ENCODE peak calls at places on chromosomes 7 and 10, in six cellular contexts. M, O, G, K, F and E are unnamed samples.
A peak's percentile ranks its signal among the peaks of the same experiment; 100 is the strongest.

GRCh38 chr7:79407351-79407750 is 46.1 kb downstream of the MAGI2 start:
- DNase-seq in K (no peak), M (no peak), O (no peak), G (no peak), F (no peak), E (no peak)

GRCh38 chr7:36986429-36987362 is 262.4 kb upstream of the AOAH start:
- DNase-seq in F (peak; percentile 51), K (peak; percentile 87), O (peak; percentile 54), M (peak; percentile 61), G (no peak), E (peak; percentile 69)

GRCh38 chr7:55964802-55965470 is 551 bp downstream of the NIPSNAP2 start:
- DNase-seq in F (peak; percentile 58), M (peak; percentile 72), O (peak; percentile 69), G (peak; percentile 46), K (peak; percentile 92), E (peak; percentile 64)

GRCh38 chr7:92973964-92974363 is 137.6 kb upstream of the CDK6 start:
- DNase-seq in M (peak; percentile 20), F (no peak), O (peak; percentile 78), G (no peak), K (peak; percentile 42), E (no peak)

GRCh38 chr10:17742918-17743317 is 9.1 kb upstream of the TMEM236 start:
- DNase-seq in G (no peak), M (peak; percentile 58), K (peak; percentile 69), O (peak; percentile 67), F (no peak), E (peak; percentile 43)

GRCh38 chr10:17025444-17026295 is 103.9 kb downstream of the CUBN start:
- DNase-seq in F (peak; percentile 32), K (peak; percentile 86), O (peak; percentile 96), M (peak; percentile 99), G (peak; percentile 27), E (no peak)

GRCh38 chr10:131161087-131161486 is 150.4 kb downstream of the TCERG1L start:
- DNase-seq in O (no peak), K (no peak), G (no peak), F (no peak), M (no peak), E (no peak)

GRCh38 chr10:27742926-27743735 is 2.5 kb downstream of the MKX start:
- DNase-seq in G (no peak), O (peak; percentile 59), M (peak; percentile 47), F (no peak), K (peak; percentile 36), E (no peak)

GRCh38 chr7:749121-749520 is 22.0 kb upstream of the PRKAR1B start:
- DNase-seq in M (no peak), G (no peak), O (no peak), K (no peak), F (no peak), E (no peak)

GRCh38 chr10:15167411-15168295 is 840 bp downstream of the NMT2 start:
- DNase-seq in F (peak; percentile 43), G (no peak), M (peak; percentile 65), K (peak; percentile 72), O (peak; percentile 67), E (peak; percentile 36)

GRCh38 chr7:122082670-122083069 is 61.4 kb downstream of the AASS start:
- DNase-seq in F (no peak), K (no peak), O (no peak), G (no peak), M (no peak), E (no peak)

GRCh38 chr7:17545348-17545747 is 246.9 kb downstream of the AHR start:
- DNase-seq in F (no peak), M (peak; percentile 58), O (no peak), G (no peak), K (no peak), E (no peak)

GRCh38 chr7:1678070-1678543 is 8.0 kb downstream of the ELFN1 start:
- DNase-seq in O (no peak), G (no peak), M (no peak), K (peak; percentile 5), F (no peak), E (no peak)

GRCh38 chr7:25967278-25968204 is 184.5 kb upstream of the NFE2L3 start:
- DNase-seq in F (no peak), M (no peak), G (no peak), K (no peak), O (no peak), E (no peak)

GRCh38 chr7:135923700-135924261 is 53.4 kb downstream of the MTPN start:
- DNase-seq in O (peak; percentile 88), M (peak; percentile 95), G (peak; percentile 72), F (no peak), K (peak; percentile 92), E (no peak)

GRCh38 chr10:73647875-73648228 is 6.6 kb upstream of the MYOZ1 start:
- DNase-seq in O (no peak), K (no peak), G (no peak), F (no peak), M (no peak), E (no peak)

GRCh38 chr10:31816318-31816717 is 112.3 kb downstream of the ARHGAP12 start:
- DNase-seq in K (peak; percentile 49), M (peak; percentile 91), G (no peak), O (peak; percentile 72), F (no peak), E (no peak)

GRCh38 chr10:32180354-32181280 is 124.4 kb upstream of the KIF5B start:
- DNase-seq in O (no peak), G (no peak), K (no peak), M (peak; percentile 36), F (no peak), E (no peak)

GRCh38 chr10:97016728-97017473 is 168.9 kb downstream of the SLIT1 start:
- DNase-seq in O (no peak), F (no peak), K (no peak), M (peak; percentile 26), G (no peak), E (no peak)